ENCODE peak calls at places on chromosomes 13 and 19, in five cellular contexts. R, W, Q, J and Y are unnamed samples.

GRCh38 chr13:49307365-49307764 is 59.6 kb downstream of the CDADC1 start:
- DNase-seq in R (peak), Q (no peak), W (no peak), J (no peak), Y (no peak)

GRCh38 chr19:55433292-55433691 is 9.8 kb downstream of the SHISA7 start:
- DNase-seq in Q (no peak), J (no peak), R (no peak), W (no peak), Y (no peak)

GRCh38 chr13:79385694-79386093 is 20.4 kb downstream of the RBM26 start:
- DNase-seq in W (no peak), Q (no peak), R (no peak), J (no peak), Y (peak)

GRCh38 chr19:8161135-8161646 is 11.8 kb upstream of the FBN3 start:
- DNase-seq in R (no peak), J (peak), Q (no peak), W (no peak), Y (peak)

GRCh38 chr19:31548941-31549340 is 199.7 kb upstream of the TSHZ3 start:
- DNase-seq in J (peak), Q (no peak), W (peak), R (no peak), Y (no peak)

GRCh38 chr19:16019691-16020448 is 56.4 kb upstream of the TPM4 start:
- DNase-seq in W (no peak), Q (no peak), R (no peak), J (no peak), Y (no peak)

GRCh38 chr19:3644351-3645066 is 17.9 kb upstream of the CACTIN start:
- DNase-seq in Q (no peak), J (peak), R (no peak), W (peak), Y (peak)

GRCh38 chr13:32476021-32476731 is 48.2 kb upstream of the N4BP2L1 start:
- DNase-seq in W (no peak), R (no peak), J (no peak), Q (no peak), Y (no peak)

GRCh38 chr19:17743874-17744273 is 7.4 kb upstream of the FCHO1 start:
- DNase-seq in W (peak), R (no peak), J (peak), Q (no peak), Y (no peak)

GRCh38 chr19:5895890-5896289 is 7.7 kb downstream of the NDUFA11 start:
- DNase-seq in W (no peak), J (no peak), Q (no peak), R (no peak), Y (no peak)